ENCODE peak calls at places on chromosomes 2 and 18, in eight cellular contexts. Q is ACHN, U is lung microvascular endothelial cell, J is GM12891, P is T-helper 9 cell, X is Caki2, I is nephron progenitor cell, D is NCI-H524 treated with DMSO at 0.1 percent for 48 hours. F is an unnamed sample.

GRCh38 chr2:27844821-27845255 is 45.3 kb downstream of the RBKS start:
- DNase-seq in Q (no peak), U (no peak), J (no peak), P (no peak), X (no peak), I (no peak), D (no peak), F (no peak)

GRCh38 chr2:128444816-128445532 is 126.3 kb upstream of the HS6ST1 start:
- DNase-seq in Q (no peak), U (no peak), J (no peak), P (no peak), X (no peak), I (no peak), D (no peak), F (no peak)

GRCh38 chr2:128504242-128505149 is 185.8 kb upstream of the HS6ST1 start:
- DNase-seq in Q (no peak), U (no peak), J (no peak), P (no peak), X (no peak), I (no peak), D (no peak), F (no peak)

GRCh38 chr18:34787931-34788532 is 77.9 kb downstream of the DTNA start:
- DNase-seq in Q (peak), U (peak), J (peak), P (peak), X (no peak), I (peak), D (peak), F (no peak)

GRCh38 chr18:52888014-52888413 is 548.0 kb downstream of the DCC start:
- DNase-seq in Q (no peak), U (no peak), J (no peak), P (no peak), X (no peak), I (no peak), D (no peak), F (no peak)

GRCh38 chr2:25491003-25491696 is 149.4 kb upstream of the DNMT3A start:
- DNase-seq in Q (no peak), U (no peak), J (no peak), P (no peak), X (no peak), I (no peak), D (no peak), F (no peak)

GRCh38 chr2:240275386-240275785 is 134.9 kb upstream of the OTOS start:
- DNase-seq in Q (no peak), U (no peak), J (no peak), P (no peak), X (no peak), I (no peak), D (no peak), F (no peak)

GRCh38 chr2:134207589-134208209 is 46.2 kb upstream of the MGAT5 start:
- DNase-seq in Q (peak), U (peak), J (no peak), P (peak), X (no peak), I (peak), D (peak), F (peak)

GRCh38 chr2:196442211-196442610 is 197.3 kb upstream of the CCDC150 start:
- DNase-seq in Q (no peak), U (peak), J (no peak), P (no peak), X (no peak), I (no peak), D (no peak), F (no peak)

GRCh38 chr2:20579866-20580265 is 71.0 kb downstream of the HS1BP3 start:
- DNase-seq in Q (no peak), U (no peak), J (no peak), P (no peak), X (no peak), I (no peak), D (no peak), F (no peak)

GRCh38 chr2:151616760-151617339 is 117.4 kb downstream of the NEB start:
- DNase-seq in Q (peak), U (no peak), J (no peak), P (no peak), X (no peak), I (no peak), D (no peak), F (no peak)

F was measured in CD4-positive, alpha-beta T cell.